ENCODE peak calls at places on chromosomes 5 and 9, in six cellular contexts. O, F, Z, I, D and Y are unnamed samples.

GRCh38 chr5:132093310-132093709 is 19.7 kb downstream of the CSF2 start:
- DNase-seq in F (no peak), O (no peak), I (no peak), D (no peak), Z (no peak), Y (no peak)

GRCh38 chr9:125409637-125410521 is 148.3 kb downstream of the GAPVD1 start:
- DNase-seq in F (no peak), O (no peak), I (peak; percentile 98), D (no peak), Z (peak; percentile 23), Y (peak; percentile 54)

GRCh38 chr9:120109242-120109641 is 470.7 kb downstream of the CDK5RAP2 start:
- DNase-seq in I (peak; percentile 44), F (no peak), Z (peak; percentile 12), O (no peak), D (no peak), Y (no peak)

GRCh38 chr5:157025093-157025698 is 33.7 kb downstream of the HAVCR1 start:
- DNase-seq in I (no peak), O (no peak), F (no peak), Z (no peak), D (no peak), Y (no peak)

GRCh38 chr5:172410160-172410559 is 44.2 kb downstream of the SH3PXD2B start:
- DNase-seq in F (no peak), Z (peak; percentile 74), O (no peak), D (no peak), I (no peak), Y (no peak)

GRCh38 chr5:119031905-119032304 is 39.0 kb upstream of the DMXL1 start:
- DNase-seq in Z (no peak), F (no peak), O (no peak), D (no peak), I (peak; percentile 34), Y (no peak)

GRCh38 chr5:53480474-53481353 is at the start of gene FST:
- DNase-seq in F (peak; percentile 56), D (no peak), I (no peak), O (no peak), Z (peak; percentile 73), Y (peak; percentile 35)

GRCh38 chr9:105475302-105475701 is 27.5 kb downstream of the FSD1L start:
- DNase-seq in O (no peak), F (no peak), I (no peak), D (no peak), Z (peak; percentile 51), Y (no peak)

GRCh38 chr5:90792725-90793124 is 234.1 kb downstream of the ADGRV1 start:
- DNase-seq in F (no peak), I (no peak), Z (peak; percentile 16), D (no peak), O (no peak), Y (no peak)

GRCh38 chr5:133746834-133747233 is 134.5 kb upstream of the FSTL4 start:
- DNase-seq in Z (no peak), I (peak; percentile 21), F (no peak), O (no peak), D (no peak), Y (no peak)